ENCODE peak calls at places on chromosomes 13 and 19, in four cellular contexts. Q is GM12865, M is BJ, L is PC-3. Z is an unnamed sample.

GRCh38 chr19:5627395-5627904 is 4.6 kb downstream of the SAFB start:
- DNase-seq in Q (peak; percentile 69), M (no peak), L (no peak), Z (peak; percentile 23)

GRCh38 chr13:24693862-24694471 is 13.8 kb downstream of the ATP12A start:
- DNase-seq in Q (peak; percentile 76), M (no peak), L (peak; percentile 78), Z (no peak)

GRCh38 chr13:84607614-84608013 is 725.3 kb upstream of the SLITRK1 start:
- DNase-seq in Q (no peak), M (peak; percentile 55), L (peak; percentile 47), Z (peak; percentile 56)

GRCh38 chr13:29743229-29743786 is 107.1 kb downstream of the UBL3 start:
- DNase-seq in Q (no peak), M (peak; percentile 95), L (no peak), Z (no peak)

GRCh38 chr19:51339313-51339686 is 2.6 kb downstream of the VSIG10L start:
- DNase-seq in Q (no peak), M (no peak), L (no peak), Z (no peak)

GRCh38 chr13:65748227-65748626 is 1481.9 kb downstream of the PCDH9 start:
- DNase-seq in Q (no peak), M (no peak), L (no peak), Z (no peak)

GRCh38 chr13:101018720-101019119 is 344.1 kb upstream of the TMTC4 start:
- DNase-seq in Q (no peak), M (peak; percentile 31), L (peak; percentile 63), Z (peak; percentile 84)

GRCh38 chr19:31352782-31353651 is 3.8 kb upstream of the TSHZ3 start:
- DNase-seq in Q (no peak), M (no peak), L (no peak), Z (no peak)

GRCh38 chr19:3121396-3121795 is 14.4 kb upstream of the GNA15 start:
- DNase-seq in Q (no peak), M (no peak), L (no peak), Z (no peak)

GRCh38 chr13:28531195-28531955 is 36.4 kb upstream of the FLT1 start:
- DNase-seq in Q (no peak), M (no peak), L (peak; percentile 8), Z (no peak)
- H3K4me3 ChIP-seq in Q (no peak overlapping the region), M (peak overlapping the region; percentile 43), L (peak overlapping the region; percentile 49), Z (peak overlapping the region; percentile 9)

GRCh38 chr19:17796838-17797168 is 1.9 kb downstream of the B3GNT3 start:
- DNase-seq in Q (no peak), M (no peak), L (no peak), Z (no peak)
- H3K4me3 ChIP-seq in Q (no peak overlapping the region), M (no peak overlapping the region), L (peak overlapping the region; percentile 84), Z (no peak overlapping the region)

DNA sequence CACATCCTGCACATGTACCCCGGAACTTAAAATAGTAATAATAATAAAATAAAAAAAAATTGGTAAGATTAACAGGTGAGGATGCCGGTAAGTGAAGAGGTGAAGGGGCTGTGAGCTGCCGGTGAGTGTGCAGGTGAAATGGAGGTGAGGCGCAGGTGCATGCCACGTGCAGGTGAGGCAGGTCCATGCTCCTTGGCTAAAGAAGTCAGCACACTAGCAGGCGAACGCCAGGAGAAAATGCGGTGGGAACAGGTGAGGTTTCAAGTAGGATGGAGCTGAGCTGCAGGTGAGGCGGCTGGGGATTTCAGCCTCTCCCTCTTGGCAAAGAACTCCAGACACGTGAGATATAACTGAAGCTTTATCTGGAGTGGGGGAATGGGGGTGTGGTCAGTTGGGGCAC is 7.5 kb upstream of the TNFSF14 start:
- DNase-seq in Q (no peak), M (no peak), L (no peak), Z (no peak)
- H3K4me3 ChIP-seq in Q (no peak overlapping the region), M (no peak overlapping the region), L (no peak overlapping the region), Z (no peak overlapping the region)

GRCh38 chr19:49301165-49301865 is 23.7 kb downstream of the SLC6A16 start:
- DNase-seq in Q (peak; percentile 89), M (no peak), L (peak; percentile 83), Z (peak; percentile 4)
- H3K4me3 ChIP-seq in Q (peak overlapping the region; percentile 7), M (no peak overlapping the region), L (peak overlapping the region; percentile 52), Z (peak overlapping the region; percentile 24)

GRCh38 chr13:95698047-95698749 is 21.3 kb downstream of the DNAJC3 start:
- DNase-seq in Q (no peak), M (no peak), L (peak; percentile 33), Z (no peak)
- H3K4me3 ChIP-seq in Q (no peak overlapping the region), M (no peak overlapping the region), L (no peak overlapping the region), Z (no peak overlapping the region)

GRCh38 chr19:1787116-1787515 is 25.0 kb downstream of the ATP8B3 start:
- DNase-seq in Q (no peak), M (no peak), L (no peak), Z (no peak)

GRCh38 chr19:1790054-1790762 is 21.9 kb downstream of the ATP8B3 start:
- DNase-seq in Q (no peak), M (no peak), L (no peak), Z (no peak)

GRCh38 chr19:1786668-1787067 is 25.4 kb downstream of the ATP8B3 start:
- DNase-seq in Q (no peak), M (no peak), L (no peak), Z (no peak)

GRCh38 chr19:1791879-1792278 is 20.2 kb downstream of the ATP8B3 start:
- DNase-seq in Q (no peak), M (no peak), L (no peak), Z (no peak)

DNA sequence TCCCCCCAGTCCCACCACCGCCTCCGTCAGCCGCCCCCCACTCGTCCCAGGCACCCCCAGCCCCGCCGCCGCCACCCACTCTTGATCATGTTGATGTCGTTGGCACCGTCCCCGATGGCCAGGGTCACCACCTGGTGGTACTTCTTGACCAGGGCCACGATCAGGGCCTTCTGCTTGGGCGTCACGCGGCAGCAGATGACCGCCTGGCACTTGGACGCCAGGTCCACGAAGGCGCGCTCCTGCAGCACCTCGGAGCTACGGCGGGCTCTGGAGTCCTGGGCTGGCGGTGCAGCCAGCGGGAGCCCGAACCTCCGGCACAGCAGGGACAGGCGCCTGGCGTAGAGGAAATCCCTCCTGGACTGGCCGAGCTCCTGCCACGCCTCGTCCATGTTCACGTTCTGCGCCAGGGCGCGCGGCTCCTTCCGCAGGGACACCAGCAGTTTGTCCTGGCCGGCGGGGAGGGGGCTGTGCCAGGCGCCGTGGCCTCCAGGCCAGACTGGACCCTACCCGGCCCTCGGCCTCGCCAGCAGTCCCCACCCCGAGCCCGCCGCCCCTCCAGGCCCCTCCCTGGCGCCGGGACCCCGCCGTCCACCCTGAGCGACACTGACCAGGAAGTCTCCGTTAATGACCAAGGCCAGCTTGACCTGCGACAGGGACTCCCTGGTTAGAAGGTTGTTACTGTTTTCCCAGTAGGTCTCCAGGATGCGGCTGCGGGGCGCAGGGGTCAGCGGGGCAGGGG is 22.6 kb downstream of the ATP8B3 start:
- DNase-seq in Q (no peak), M (no peak), L (peak; percentile 14), Z (no peak)
- H3K4me3 ChIP-seq in Q (no peak overlapping the region), M (no peak overlapping the region), L (peak overlapping the region; percentile 47), Z (no peak overlapping the region)

GRCh38 chr19:13100871-13101589 is 1.6 kb downstream of the LYL1 start:
- DNase-seq in Q (no peak), M (no peak), L (peak; percentile 47), Z (no peak)
- H3K4me3 ChIP-seq in Q (no peak overlapping the region), M (no peak overlapping the region), L (no peak overlapping the region), Z (no peak overlapping the region)

GRCh38 chr19:4553092-4553695 is 6.3 kb downstream of the SEMA6B start:
- DNase-seq in Q (no peak), M (no peak), L (no peak), Z (no peak)
- H3K4me3 ChIP-seq in Q (no peak overlapping the region), M (no peak overlapping the region), L (no peak overlapping the region), Z (no peak overlapping the region)

GRCh38 chr19:10817291-10818038 is 18.5 kb downstream of the TMED1 start:
- DNase-seq in Q (no peak), M (peak; percentile 94), L (no peak), Z (no peak)

GRCh38 chr19:10815969-10816635 is 19.9 kb downstream of the TMED1 start:
- DNase-seq in Q (no peak), M (no peak), L (no peak), Z (no peak)

GRCh38 chr19:10815007-10815531 is 20.9 kb downstream of the TMED1 start:
- DNase-seq in Q (no peak), M (no peak), L (no peak), Z (no peak)

GRCh38 chr19:10818306-10819123 is 17.5 kb downstream of the TMED1 start:
- DNase-seq in Q (no peak), M (no peak), L (no peak), Z (no peak)

DNA sequence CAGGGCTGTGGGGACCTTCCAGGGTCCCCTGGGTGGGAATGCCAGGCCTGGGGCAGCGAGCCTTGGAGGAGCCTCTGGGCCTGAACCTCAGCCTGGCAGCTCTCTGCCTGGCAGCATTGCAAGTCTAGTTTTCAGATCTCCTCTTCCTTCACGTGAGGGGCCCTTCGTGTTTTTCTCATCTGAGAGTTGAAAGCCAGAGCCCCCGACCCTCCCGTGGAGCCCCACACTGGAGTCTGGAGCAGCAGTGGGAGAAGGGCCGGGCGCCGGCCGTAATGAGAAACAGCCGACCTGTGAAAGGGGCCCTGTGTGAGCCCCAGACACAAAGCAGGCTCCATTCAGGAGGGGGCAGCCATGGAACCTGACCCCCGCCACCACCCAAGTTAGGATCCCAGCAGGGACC is 19.3 kb downstream of the TMED1 start:
- DNase-seq in Q (no peak), M (no peak), L (no peak), Z (no peak)
- H3K4me3 ChIP-seq in Q (no peak overlapping the region), M (peak overlapping the region; percentile 72), L (no peak overlapping the region), Z (no peak overlapping the region)

DNA sequence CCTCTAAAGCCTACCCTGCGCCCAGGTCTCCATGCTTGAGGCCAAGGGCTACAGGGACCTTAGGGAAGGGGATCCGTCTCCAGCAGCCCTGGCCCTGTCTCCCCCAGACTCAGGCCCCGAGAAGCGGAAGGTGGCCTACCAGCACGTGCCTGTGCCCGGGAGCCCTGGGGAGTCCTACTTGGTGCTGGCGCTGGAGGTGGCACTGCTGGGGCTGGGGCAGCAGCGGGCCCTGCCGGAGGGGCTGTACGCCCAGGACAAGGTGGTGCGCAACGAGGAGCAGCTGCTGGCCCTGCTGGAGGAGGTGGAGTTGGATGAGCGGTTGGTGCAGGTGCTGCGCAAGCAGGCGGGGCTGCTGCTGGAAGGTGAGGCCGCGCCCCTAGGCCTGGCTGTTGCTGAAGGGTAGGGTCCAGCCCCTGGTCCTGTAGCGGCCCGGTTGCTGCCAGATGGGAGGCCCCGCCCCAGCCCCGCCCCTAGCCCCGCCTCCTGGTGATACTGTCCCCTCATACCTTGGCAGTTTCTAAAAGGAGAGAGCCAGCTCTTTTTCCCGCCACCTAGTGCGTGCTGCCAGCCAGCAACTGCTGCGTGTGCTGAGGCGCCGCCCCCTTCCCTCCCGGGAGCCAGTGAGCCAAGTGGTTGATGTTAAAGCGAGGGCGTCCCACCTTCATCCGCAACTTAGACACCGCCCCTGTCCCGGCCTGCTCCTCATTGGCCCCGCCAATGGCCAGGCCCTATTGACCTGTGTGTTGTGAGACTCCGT is 22.6 kb downstream of the ZSWIM4 start:
- DNase-seq in Q (no peak), M (no peak), L (no peak), Z (no peak)
- H3K4me3 ChIP-seq in Q (no peak overlapping the region), M (no peak overlapping the region), L (no peak overlapping the region), Z (no peak overlapping the region)